ENCODE peak calls at places on chromosomes 13 and 19, in seven cellular contexts. One of them, this sample, is unnamed.

GRCh38 chr13:111912991-111913781 is 153.8 kb upstream of the SOX1 start:
- DNase-seq in tibial nerve: no peak
- DNase-seq in ovary: no peak
- DNase-seq in left ventricle myocardium inferior: no peak
- DNase-seq in body of pancreas: no peak
- DNase-seq in AG04450: no peak
- DNase-seq in GM23248: no peak
- DNase-seq in this sample: no peak

GRCh38 chr13:112703935-112704633 is 14.2 kb downstream of the ATP11A start:
- DNase-seq in GM23248: no peak
- DNase-seq in AG04450: no peak
- DNase-seq in body of pancreas: peak; percentile 2
- DNase-seq in ovary: peak; percentile 55
- DNase-seq in tibial nerve: no peak
- DNase-seq in left ventricle myocardium inferior: no peak
- DNase-seq in this sample: no peak

GRCh38 chr19:9865732-9866627 is 30.9 kb downstream of the PIN1 start:
- DNase-seq in body of pancreas: no peak
- DNase-seq in AG04450: no peak
- DNase-seq in GM23248: no peak
- DNase-seq in left ventricle myocardium inferior: no peak
- DNase-seq in ovary: no peak
- DNase-seq in tibial nerve: no peak
- DNase-seq in this sample: no peak

GRCh38 chr19:48745208-48745995 is 1.3 kb downstream of the IZUMO1 start:
- DNase-seq in AG04450: no peak
- DNase-seq in tibial nerve: no peak
- DNase-seq in body of pancreas: peak; percentile 75
- DNase-seq in ovary: no peak
- DNase-seq in left ventricle myocardium inferior: no peak
- DNase-seq in GM23248: peak; percentile 90
- DNase-seq in this sample: peak; percentile 63

GRCh38 chr19:38009650-38010229 is 102.7 kb downstream of the SIPA1L3 start:
- DNase-seq in AG04450: no peak
- DNase-seq in GM23248: no peak
- DNase-seq in body of pancreas: no peak
- DNase-seq in left ventricle myocardium inferior: no peak
- DNase-seq in ovary: no peak
- DNase-seq in tibial nerve: no peak
- DNase-seq in this sample: no peak

GRCh38 chr13:40433577-40433976 is 232.9 kb downstream of the FOXO1 start:
- DNase-seq in GM23248: no peak
- DNase-seq in ovary: no peak
- DNase-seq in left ventricle myocardium inferior: no peak
- DNase-seq in AG04450: no peak
- DNase-seq in body of pancreas: no peak
- DNase-seq in tibial nerve: no peak
- DNase-seq in this sample: no peak

GRCh38 chr19:42501733-42502132 is 26.5 kb downstream of the CEACAM1 start:
- DNase-seq in GM23248: no peak
- DNase-seq in left ventricle myocardium inferior: no peak
- DNase-seq in ovary: no peak
- DNase-seq in body of pancreas: no peak
- DNase-seq in tibial nerve: no peak
- DNase-seq in AG04450: no peak
- DNase-seq in this sample: no peak

GRCh38 chr13:64154514-64154913 is 2738.9 kb upstream of the PCDH20 start:
- DNase-seq in left ventricle myocardium inferior: no peak
- DNase-seq in ovary: no peak
- DNase-seq in tibial nerve: no peak
- DNase-seq in GM23248: no peak
- DNase-seq in AG04450: no peak
- DNase-seq in body of pancreas: no peak
- DNase-seq in this sample: no peak

GRCh38 chr19:38711726-38712153 is 32.5 kb downstream of the CAPN12 start:
- DNase-seq in body of pancreas: peak; percentile 55
- DNase-seq in left ventricle myocardium inferior: no peak
- DNase-seq in AG04450: peak; percentile 86
- DNase-seq in GM23248: peak; percentile 94
- DNase-seq in tibial nerve: no peak
- DNase-seq in ovary: peak; percentile 72
- DNase-seq in this sample: peak; percentile 99

GRCh38 chr13:95002968-95003813 is 290.8 kb upstream of the SOX21 start:
- DNase-seq in ovary: no peak
- DNase-seq in GM23248: no peak
- DNase-seq in left ventricle myocardium inferior: no peak
- DNase-seq in body of pancreas: peak; percentile 19
- DNase-seq in AG04450: no peak
- DNase-seq in tibial nerve: no peak
- DNase-seq in this sample: no peak

GRCh38 chr13:98416408-98416807 is 160.5 kb downstream of the STK24 start:
- DNase-seq in left ventricle myocardium inferior: no peak
- DNase-seq in tibial nerve: no peak
- DNase-seq in body of pancreas: peak; percentile 98
- DNase-seq in ovary: no peak
- DNase-seq in AG04450: no peak
- DNase-seq in GM23248: no peak
- DNase-seq in this sample: no peak

DNA sequence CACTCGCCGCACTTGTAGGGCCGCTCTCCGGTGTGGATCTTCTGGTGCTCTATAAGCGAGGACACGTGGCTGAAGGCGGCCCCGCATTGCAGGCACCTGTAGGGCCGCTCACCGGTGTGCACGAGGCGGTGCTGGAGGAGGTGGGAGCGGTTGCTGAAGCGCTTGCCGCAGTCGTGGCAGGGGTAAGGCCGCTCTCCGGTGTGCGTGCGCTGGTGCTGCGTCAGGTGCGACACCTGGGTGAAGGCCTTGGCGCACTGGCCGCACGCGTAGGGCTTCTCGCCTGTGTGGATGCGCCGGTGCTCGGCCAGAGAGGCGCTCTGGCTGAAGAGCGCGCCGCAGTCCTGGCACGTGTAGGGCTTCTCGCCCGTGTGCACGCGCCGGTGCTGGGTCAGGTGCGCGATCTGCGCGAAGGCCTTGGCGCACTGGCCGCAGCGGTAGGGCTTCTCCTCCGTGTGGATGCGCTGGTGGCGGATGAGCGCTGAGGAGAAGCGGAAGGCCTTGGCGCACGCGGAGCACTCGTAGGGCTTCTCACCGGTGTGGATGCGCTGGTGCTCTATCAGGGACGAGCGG is 7.5 kb downstream of the ZNF835 start:
- DNase-seq in left ventricle myocardium inferior: no peak
- DNase-seq in tibial nerve: no peak
- DNase-seq in AG04450: no peak
- DNase-seq in ovary: no peak
- DNase-seq in GM23248: no peak
- DNase-seq in body of pancreas: no peak
- DNase-seq in this sample: no peak
- H3K9me3 ChIP-seq in left ventricle myocardium inferior: peaks cover 8% of the 10 kb centered on the region
- H3K9me3 ChIP-seq in tibial nerve: no peaks in the 10 kb centered on the region
- H3K9me3 ChIP-seq in AG04450: peaks cover 94% of the 10 kb centered on the region
- H3K9me3 ChIP-seq in ovary: no peaks in the 10 kb centered on the region
- H3K9me3 ChIP-seq in GM23248: no peaks in the 10 kb centered on the region
- H3K9me3 ChIP-seq in body of pancreas: no peaks in the 10 kb centered on the region
- H3K9me3 ChIP-seq in this sample: no peaks in the 10 kb centered on the region

DNA sequence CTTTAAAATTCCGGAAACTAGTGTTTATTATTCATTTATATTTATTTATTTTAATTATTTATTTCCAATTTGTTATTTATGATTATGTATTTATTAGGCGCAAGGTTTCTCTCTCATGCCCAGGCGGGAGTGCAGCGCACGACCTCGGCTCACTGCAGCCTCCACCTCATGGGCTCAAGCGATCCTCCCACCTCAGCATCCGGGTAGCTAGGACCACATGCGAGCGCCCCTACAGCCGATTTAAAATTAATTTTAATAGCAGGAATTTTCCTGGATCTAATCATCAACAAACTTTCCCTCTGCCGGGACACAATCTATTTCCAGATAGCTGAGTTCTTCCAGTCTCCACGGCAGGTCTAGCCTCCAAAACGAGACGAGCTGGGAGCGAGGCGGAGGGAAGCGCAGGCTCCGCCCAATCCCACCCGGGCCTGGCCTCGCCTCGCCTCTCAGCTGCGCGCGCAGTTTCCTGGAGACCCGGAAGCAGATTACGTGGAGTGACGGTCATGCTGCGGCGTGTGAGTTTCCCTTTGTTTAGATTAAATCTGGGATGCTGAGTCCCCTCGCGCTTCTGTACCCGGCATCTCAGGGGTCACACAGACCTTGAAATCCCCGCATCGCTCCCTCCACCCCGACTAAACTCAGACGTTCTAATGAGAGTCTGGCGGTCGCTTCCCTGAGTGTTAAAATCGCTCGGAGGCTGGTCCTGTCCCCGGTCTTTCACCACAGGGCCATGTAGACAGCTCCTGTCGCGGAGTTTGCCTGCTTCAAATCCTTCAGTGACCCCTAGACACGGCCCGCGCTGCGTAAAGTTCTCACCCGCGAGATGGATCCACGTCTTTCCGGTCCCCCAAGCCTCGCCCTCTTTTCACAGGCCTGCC is at the start of gene ZNF880:
- DNase-seq in body of pancreas: peak; percentile 95
- DNase-seq in GM23248: peak; percentile 98
- DNase-seq in left ventricle myocardium inferior: peak; percentile 95
- DNase-seq in AG04450: peak; percentile 80
- DNase-seq in tibial nerve: peak; percentile 89
- DNase-seq in ovary: peak; percentile 94
- DNase-seq in this sample: peak; percentile 76
- H3K9me3 ChIP-seq in body of pancreas: no peaks in the 10 kb centered on the region
- H3K9me3 ChIP-seq in GM23248: peaks cover 9% of the 10 kb centered on the region
- H3K9me3 ChIP-seq in left ventricle myocardium inferior: peaks cover 61% of the 10 kb centered on the region
- H3K9me3 ChIP-seq in AG04450: peaks cover 68% of the 10 kb centered on the region
- H3K9me3 ChIP-seq in tibial nerve: peaks cover 35% of the 10 kb centered on the region
- H3K9me3 ChIP-seq in ovary: peaks cover 4% of the 10 kb centered on the region
- H3K9me3 ChIP-seq in this sample: peaks cover 44% of the 10 kb centered on the region

GRCh38 chr19:21532904-21533303 is 27.5 kb downstream of the ZNF429 start:
- DNase-seq in ovary: no peak
- DNase-seq in body of pancreas: no peak
- DNase-seq in AG04450: no peak
- DNase-seq in left ventricle myocardium inferior: no peak
- DNase-seq in tibial nerve: no peak
- DNase-seq in GM23248: no peak
- DNase-seq in this sample: no peak
- H3K9me3 ChIP-seq in ovary: no peaks in the 10 kb centered on the region
- H3K9me3 ChIP-seq in body of pancreas: no peaks in the 10 kb centered on the region
- H3K9me3 ChIP-seq in AG04450: peaks cover 25% of the 10 kb centered on the region
- H3K9me3 ChIP-seq in left ventricle myocardium inferior: peaks cover 65% of the 10 kb centered on the region
- H3K9me3 ChIP-seq in tibial nerve: peaks cover 44% of the 10 kb centered on the region
- H3K9me3 ChIP-seq in GM23248: peaks cover 24% of the 10 kb centered on the region
- H3K9me3 ChIP-seq in this sample: peaks cover 5% of the 10 kb centered on the region

GRCh38 chr13:18961383-18962117 is 220.1 kb downstream of the TUBA3C start:
- DNase-seq in tibial nerve: no peak
- DNase-seq in AG04450: no peak
- DNase-seq in GM23248: no peak
- DNase-seq in body of pancreas: no peak
- DNase-seq in ovary: no peak
- DNase-seq in left ventricle myocardium inferior: no peak
- DNase-seq in this sample: no peak
- H3K9me3 ChIP-seq in tibial nerve: no peaks in the 10 kb centered on the region
- H3K9me3 ChIP-seq in AG04450: peaks cover 87% of the 10 kb centered on the region
- H3K9me3 ChIP-seq in GM23248: no peaks in the 10 kb centered on the region
- H3K9me3 ChIP-seq in body of pancreas: peaks cover 3% of the 10 kb centered on the region
- H3K9me3 ChIP-seq in ovary: no peaks in the 10 kb centered on the region
- H3K9me3 ChIP-seq in left ventricle myocardium inferior: peaks cover 28% of the 10 kb centered on the region
- H3K9me3 ChIP-seq in this sample: no peaks in the 10 kb centered on the region

GRCh38 chr19:21440321-21440720 is 43.4 kb downstream of the ZNF493 start:
- DNase-seq in left ventricle myocardium inferior: no peak
- DNase-seq in ovary: peak; percentile 56
- DNase-seq in tibial nerve: no peak
- DNase-seq in body of pancreas: no peak
- DNase-seq in GM23248: no peak
- DNase-seq in AG04450: no peak
- DNase-seq in this sample: no peak
- H3K9me3 ChIP-seq in left ventricle myocardium inferior: peaks cover 6% of the 10 kb centered on the region
- H3K9me3 ChIP-seq in ovary: no peaks in the 10 kb centered on the region
- H3K9me3 ChIP-seq in tibial nerve: no peaks in the 10 kb centered on the region
- H3K9me3 ChIP-seq in body of pancreas: no peaks in the 10 kb centered on the region
- H3K9me3 ChIP-seq in GM23248: no peaks in the 10 kb centered on the region
- H3K9me3 ChIP-seq in AG04450: peaks cover 31% of the 10 kb centered on the region
- H3K9me3 ChIP-seq in this sample: no peaks in the 10 kb centered on the region

DNA sequence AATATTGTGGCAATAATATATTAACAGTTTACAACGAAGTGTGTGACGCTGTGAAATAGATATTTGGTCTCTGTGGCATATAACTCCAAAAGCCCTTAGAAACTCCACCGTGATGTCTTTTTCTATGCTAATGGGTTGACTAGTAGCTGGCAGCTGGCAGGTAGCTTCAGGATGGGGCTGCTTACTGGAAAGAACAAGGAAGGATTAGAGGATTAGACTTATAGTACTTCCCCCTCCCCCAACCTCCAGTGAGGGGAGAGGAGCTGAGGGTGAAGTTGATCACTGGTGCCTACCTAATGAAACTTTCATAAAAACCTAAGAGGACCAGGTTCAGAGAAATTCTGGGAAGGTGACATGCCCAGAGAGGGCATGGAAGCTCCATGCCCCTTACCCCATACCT is 9.8 kb downstream of the ZNF229 start:
- DNase-seq in tibial nerve: no peak
- DNase-seq in body of pancreas: no peak
- DNase-seq in GM23248: no peak
- DNase-seq in left ventricle myocardium inferior: no peak
- DNase-seq in AG04450: no peak
- DNase-seq in ovary: no peak
- DNase-seq in this sample: no peak
- H3K9me3 ChIP-seq in tibial nerve: peaks cover 43% of the 10 kb centered on the region
- H3K9me3 ChIP-seq in body of pancreas: no peaks in the 10 kb centered on the region
- H3K9me3 ChIP-seq in GM23248: no peaks in the 10 kb centered on the region
- H3K9me3 ChIP-seq in left ventricle myocardium inferior: peaks cover 100% of the 10 kb centered on the region
- H3K9me3 ChIP-seq in AG04450: peaks cover 19% of the 10 kb centered on the region
- H3K9me3 ChIP-seq in ovary: no peaks in the 10 kb centered on the region
- H3K9me3 ChIP-seq in this sample: no peaks in the 10 kb centered on the region

GRCh38 chr19:58096884-58097283 is 1.1 kb downstream of the ZSCAN18 start:
- DNase-seq in AG04450: no peak
- DNase-seq in tibial nerve: no peak
- DNase-seq in left ventricle myocardium inferior: no peak
- DNase-seq in ovary: no peak
- DNase-seq in GM23248: no peak
- DNase-seq in body of pancreas: no peak
- DNase-seq in this sample: no peak
- H3K9me3 ChIP-seq in AG04450: peaks cover 83% of the 10 kb centered on the region
- H3K9me3 ChIP-seq in tibial nerve: peaks cover 5% of the 10 kb centered on the region
- H3K9me3 ChIP-seq in left ventricle myocardium inferior: peaks cover 65% of the 10 kb centered on the region
- H3K9me3 ChIP-seq in ovary: no peaks in the 10 kb centered on the region
- H3K9me3 ChIP-seq in GM23248: no peaks in the 10 kb centered on the region
- H3K9me3 ChIP-seq in body of pancreas: no peaks in the 10 kb centered on the region
- H3K9me3 ChIP-seq in this sample: peaks cover 9% of the 10 kb centered on the region